ENCODE peak calls at places on chromosomes 7 and 10, in six cellular contexts. G is ovary, W is neural crest cell, O is dorsolateral prefrontal cortex, S is sigmoid colon, J is cardiac muscle cell. X is an unnamed sample.

GRCh38 chr10:58508316-58508715 is 4.4 kb upstream of the BICC1 start:
- DNase-seq in S (no peak), O (no peak), G (no peak), W (no peak), J (no peak), X (no peak)

GRCh38 chr7:15603124-15603523 is 41.3 kb upstream of the AGMO start:
- DNase-seq in J (no peak), S (no peak), W (no peak), O (no peak), G (no peak), X (no peak)

GRCh38 chr7:46583606-46584005 is 662.5 kb upstream of the IGFBP3 start:
- DNase-seq in S (no peak), G (no peak), W (no peak), J (no peak), O (no peak), X (no peak)

GRCh38 chr10:93363891-93364648 is 118.1 kb downstream of the MYOF start:
- DNase-seq in G (no peak), W (no peak), O (peak; percentile 33), J (no peak), S (peak; percentile 78), X (no peak)

GRCh38 chr7:140937702-140938283 is 13.1 kb upstream of the BRAF start:
- DNase-seq in J (no peak), O (no peak), S (no peak), W (no peak), G (no peak), X (no peak)

GRCh38 chr7:112546723-112547513 is 66.1 kb downstream of the LSMEM1 start:
- DNase-seq in S (no peak), G (no peak), J (no peak), O (no peak), W (peak; percentile 3), X (no peak)

GRCh38 chr7:43443380-43443779 is 139.5 kb upstream of the STK17A start:
- DNase-seq in S (no peak), G (no peak), W (no peak), O (no peak), J (no peak), X (no peak)

GRCh38 chr7:51310131-51310583 is 6.5 kb downstream of the COBL start:
- DNase-seq in O (no peak), J (no peak), G (no peak), S (no peak), W (no peak), X (no peak)

GRCh38 chr7:151798851-151799428 is 78.0 kb downstream of the PRKAG2 start:
- DNase-seq in O (no peak), J (no peak), G (no peak), S (no peak), W (no peak), X (peak; percentile 79)

GRCh38 chr7:148395990-148396716 is 194.4 kb upstream of the C7orf33 start:
- DNase-seq in J (no peak), W (no peak), G (no peak), O (peak; percentile 54), S (no peak), X (no peak)

GRCh38 chr7:127858915-127859189 is 172.4 kb downstream of the LRRC4 start:
- DNase-seq in O (no peak), S (no peak), J (no peak), G (no peak), W (no peak), X (no peak)

GRCh38 chr10:112407696-112408095 is 33.8 kb downstream of the ACSL5 start:
- DNase-seq in O (no peak), G (no peak), W (no peak), S (no peak), J (no peak), X (no peak)

GRCh38 chr10:33478675-33479125 is 144.2 kb upstream of the NRP1 start:
- DNase-seq in S (no peak), J (no peak), W (no peak), G (no peak), O (no peak), X (no peak)

GRCh38 chr7:923108-924041 is 31.1 kb downstream of the ADAP1 start:
- DNase-seq in J (peak; percentile 38), S (peak; percentile 82), W (peak; percentile 36), O (peak; percentile 34), G (peak; percentile 11), X (peak; percentile 87)

GRCh38 chr10:79495791-79496190 is 16.5 kb upstream of the EIF5AL1 start:
- DNase-seq in S (no peak), O (no peak), G (no peak), J (no peak), W (no peak), X (no peak)

GRCh38 chr7:11895352-11895751 is 63.4 kb upstream of the THSD7A start:
- DNase-seq in G (no peak), W (no peak), J (no peak), O (no peak), S (no peak), X (no peak)

DNA sequence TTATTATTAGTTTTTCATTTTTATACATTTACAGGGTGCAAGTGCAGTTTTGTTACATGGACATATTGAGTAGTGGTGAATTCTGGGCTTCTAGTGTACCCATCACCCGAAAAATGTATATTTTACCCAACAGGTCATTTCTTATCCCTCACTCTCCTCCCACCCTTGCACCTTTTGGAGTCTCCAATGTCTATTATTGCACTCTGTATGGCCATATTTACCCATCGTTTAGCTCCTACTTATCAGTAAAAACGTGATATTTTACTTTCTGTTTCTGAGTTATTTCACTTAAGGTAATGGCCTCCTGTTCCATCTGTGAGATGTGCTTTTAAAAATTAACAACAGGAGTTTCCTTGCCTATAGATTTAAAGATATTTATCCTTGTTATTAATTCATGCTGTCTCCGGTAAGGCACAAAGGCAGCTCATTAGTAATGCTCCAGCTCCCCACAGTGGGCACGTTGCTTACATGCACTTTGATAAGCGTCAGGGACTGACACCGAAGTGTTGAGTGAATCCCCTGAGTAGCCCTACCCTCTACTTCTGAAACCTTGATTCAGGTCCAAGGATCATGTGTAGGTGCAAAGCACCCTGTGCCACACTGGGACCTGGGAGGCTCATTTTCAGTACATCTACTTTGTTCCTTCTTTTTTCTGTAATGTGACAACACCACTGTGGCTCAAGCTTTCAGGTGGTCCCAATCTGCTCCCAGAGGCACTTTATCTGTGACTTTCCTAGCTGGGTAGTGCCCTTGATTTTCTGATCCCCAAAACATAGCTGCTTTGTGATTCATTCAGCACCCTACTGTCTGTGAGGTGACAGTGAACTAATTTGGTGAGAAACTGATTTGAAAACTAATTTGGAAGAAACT is 27.3 kb downstream of the HYAL4 start:
- DNase-seq in S (no peak), G (peak; percentile 30), O (no peak), W (peak; percentile 35), J (peak; percentile 75), X (no peak)
- TF ChIP-seq CTCF in S (no peak), G (no peak), O (no peak), W (peak; percentile 69), J (peak; percentile 66), X (peak; percentile 80)

DNA sequence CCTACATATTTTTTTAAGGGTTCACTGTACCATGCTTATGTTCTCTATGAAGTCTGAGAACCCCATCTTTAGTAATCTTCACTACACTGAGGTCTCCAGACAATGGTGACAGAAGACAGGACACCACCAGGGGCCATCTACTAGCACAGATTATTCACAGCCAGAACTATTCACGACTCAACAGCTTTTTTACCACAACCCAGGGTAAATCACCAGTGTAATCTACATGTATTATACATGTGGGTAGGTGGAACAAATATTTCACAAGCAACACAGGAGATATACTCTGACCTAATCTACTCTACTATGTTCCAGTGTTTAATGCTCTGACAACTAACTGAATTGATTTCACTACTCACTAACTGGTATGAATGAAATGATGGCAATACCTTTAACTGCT is 136.1 kb downstream of the ELMO1 start:
- DNase-seq in G (no peak), W (no peak), O (no peak), J (no peak), S (no peak), X (no peak)
- TF ChIP-seq CTCF in G (no peak), W (no peak), O (no peak), J (no peak), S (no peak), X (no peak)

GRCh38 chr7:20219446-20220292 is 2.5 kb upstream of the MACC1 start:
- DNase-seq in W (peak; percentile 45), O (peak; percentile 33), J (no peak), S (peak; percentile 80), G (no peak), X (no peak)

GRCh38 chr7:20219062-20219445 is 1.9 kb upstream of the MACC1 start:
- DNase-seq in S (no peak), G (no peak), W (no peak), O (no peak), J (no peak), X (no peak)

GRCh38 chr7:20218261-20218660 is 1.1 kb upstream of the MACC1 start:
- DNase-seq in J (no peak), G (no peak), W (no peak), O (no peak), S (no peak), X (no peak)

GRCh38 chr7:20216637-20217036 is 547 bp downstream of the MACC1 start:
- DNase-seq in J (no peak), G (no peak), W (no peak), S (no peak), O (no peak), X (no peak)

DNA sequence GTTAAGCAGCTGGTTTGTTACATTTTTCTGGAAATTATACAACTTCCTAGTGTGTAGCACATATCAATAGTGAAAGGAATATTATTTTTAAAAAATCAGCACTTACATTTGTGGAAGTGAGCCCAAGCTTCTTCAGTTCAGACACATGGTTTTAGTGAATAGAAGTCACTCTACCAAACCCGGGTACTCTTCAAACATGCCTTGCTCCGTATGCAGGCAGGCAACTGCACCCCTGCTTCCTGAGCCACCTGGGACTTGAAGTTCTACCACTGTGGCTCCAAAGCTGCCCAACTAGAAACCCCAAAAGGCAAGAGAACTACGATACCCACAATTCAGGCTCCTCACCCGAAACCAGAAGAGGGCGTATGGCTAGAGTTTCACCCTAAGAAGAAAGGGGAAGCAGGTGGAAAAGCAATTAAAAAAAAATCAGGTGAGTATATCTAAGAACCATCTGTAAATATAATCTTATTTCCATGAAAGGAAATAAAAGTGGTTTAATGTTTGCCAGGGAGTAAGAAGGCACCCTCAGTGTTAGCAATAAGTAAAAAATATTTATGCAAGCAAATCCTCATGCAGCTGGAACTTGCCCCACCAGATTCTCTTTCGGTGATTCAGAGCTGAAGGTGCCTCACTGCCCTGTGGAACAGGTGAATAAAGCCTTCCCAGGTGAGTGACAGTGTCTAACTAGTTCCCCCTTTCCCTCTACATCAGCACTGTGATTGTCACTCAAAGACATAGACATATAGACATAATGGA is at the start of gene MACC1:
- DNase-seq in O (no peak), J (peak; percentile 20), W (no peak), S (no peak), G (no peak), X (no peak)
- TF ChIP-seq CTCF in O (no peak), J (no peak), W (no peak), S (no peak), G (no peak), X (no peak)

DNA sequence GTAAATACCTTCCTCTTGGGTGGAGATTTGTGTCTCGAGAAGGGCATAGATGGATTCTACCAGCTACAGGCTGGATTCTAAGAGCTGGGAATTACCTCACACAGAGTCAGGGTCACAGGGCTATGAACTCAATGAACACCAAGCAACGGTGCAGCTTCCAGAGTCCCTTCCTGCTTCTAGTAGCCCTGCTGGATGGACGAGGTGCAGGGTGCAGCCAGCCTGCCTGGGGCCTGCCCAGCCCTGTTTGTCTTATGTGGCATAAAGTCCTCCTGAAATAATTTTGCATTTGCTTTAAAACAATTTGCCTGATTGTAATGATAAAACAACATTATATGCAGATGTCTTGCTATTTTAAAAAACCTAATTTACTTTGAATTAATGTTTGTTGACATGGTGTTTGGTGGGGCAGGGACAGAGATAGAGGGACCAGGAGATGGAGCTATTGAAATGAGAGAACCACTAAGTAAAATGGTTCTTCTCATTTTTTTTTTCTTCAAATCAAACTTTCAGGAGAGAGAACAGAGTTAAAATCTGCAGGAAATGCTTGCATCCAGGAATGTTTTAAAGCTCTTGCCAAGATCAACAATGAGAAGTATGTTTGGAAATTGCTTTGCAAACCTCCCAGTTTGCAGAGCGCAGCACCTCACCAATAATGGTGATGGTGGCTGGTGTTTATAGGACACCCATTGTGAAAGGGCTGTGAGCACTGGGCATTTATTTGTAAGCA is 305.4 kb upstream of the PODXL start:
- DNase-seq in G (no peak), S (no peak), J (no peak), O (no peak), W (no peak), X (no peak)
- TF ChIP-seq CTCF in G (no peak), S (no peak), J (no peak), O (no peak), W (no peak), X (peak; percentile 76)